ENCODE peak calls at places on chromosomes 2 and 18, in four cellular contexts. One of them, this sample, is unnamed.

GRCh38 chr18:53033128-53033527 is 693.1 kb downstream of the DCC start:
- DNase-seq in HFFc6: no peak
- DNase-seq in Calu3: no peak
- DNase-seq in amygdala: no peak
- DNase-seq in this sample: no peak

GRCh38 chr2:48673581-48673980 is 55.9 kb downstream of the GTF2A1L start:
- DNase-seq in amygdala: no peak
- DNase-seq in Calu3: no peak
- DNase-seq in HFFc6: no peak
- DNase-seq in this sample: no peak

GRCh38 chr18:23682045-23682444 is 7.2 kb upstream of the LAMA3 start:
- DNase-seq in Calu3: no peak
- DNase-seq in HFFc6: no peak
- DNase-seq in amygdala: no peak
- DNase-seq in this sample: no peak

GRCh38 chr18:76098728-76099514 is 396.1 kb downstream of the ZNF516 start:
- DNase-seq in HFFc6: no peak
- DNase-seq in amygdala: no peak
- DNase-seq in Calu3: no peak
- DNase-seq in this sample: no peak

GRCh38 chr2:43553341-43553855 is 42.4 kb downstream of the THADA start:
- DNase-seq in Calu3: no peak
- DNase-seq in amygdala: no peak
- DNase-seq in HFFc6: no peak
- DNase-seq in this sample: no peak

GRCh38 chr18:50468802-50469201 is 91.1 kb upstream of the MAPK4 start:
- DNase-seq in Calu3: no peak
- DNase-seq in amygdala: no peak
- DNase-seq in HFFc6: no peak
- DNase-seq in this sample: no peak

GRCh38 chr2:26768759-26769500 is 4.8 kb downstream of the SLC35F6 start:
- DNase-seq in HFFc6: no peak
- DNase-seq in amygdala: peak; percentile 63
- DNase-seq in Calu3: peak; percentile 55
- DNase-seq in this sample: peak; percentile 70

GRCh38 chr2:66448592-66448991 is 13.7 kb downstream of the MEIS1 start:
- DNase-seq in amygdala: no peak
- DNase-seq in HFFc6: no peak
- DNase-seq in Calu3: no peak
- DNase-seq in this sample: no peak

GRCh38 chr2:27509326-27509725 is 12.7 kb downstream of the GCKR start:
- DNase-seq in HFFc6: no peak
- DNase-seq in Calu3: no peak
- DNase-seq in amygdala: no peak
- DNase-seq in this sample: no peak

GRCh38 chr2:102258025-102258385 is 53.4 kb upstream of the IL1RL1 start:
- DNase-seq in HFFc6: no peak
- DNase-seq in amygdala: no peak
- DNase-seq in Calu3: no peak
- DNase-seq in this sample: no peak

GRCh38 chr18:24354278-24354677 is 43.3 kb downstream of the OSBPL1A start:
- DNase-seq in HFFc6: no peak
- DNase-seq in Calu3: no peak
- DNase-seq in amygdala: no peak
- DNase-seq in this sample: no peak

GRCh38 chr2:75788154-75788553 is 77.4 kb upstream of the GCFC2 start:
- DNase-seq in Calu3: no peak
- DNase-seq in amygdala: no peak
- DNase-seq in HFFc6: no peak
- DNase-seq in this sample: no peak

GRCh38 chr2:26564121-26564520 is 77.0 kb downstream of the CIB4 start:
- DNase-seq in amygdala: no peak
- DNase-seq in Calu3: no peak
- DNase-seq in HFFc6: no peak
- DNase-seq in this sample: no peak

GRCh38 chr2:120442923-120443571 is 97.1 kb downstream of the INHBB start:
- DNase-seq in Calu3: peak; percentile 91
- DNase-seq in HFFc6: no peak
- DNase-seq in amygdala: no peak
- DNase-seq in this sample: peak; percentile 89

GRCh38 chr2:20577495-20578235 is 73.2 kb downstream of the HS1BP3 start:
- DNase-seq in amygdala: no peak
- DNase-seq in Calu3: no peak
- DNase-seq in HFFc6: peak; percentile 98
- DNase-seq in this sample: no peak

GRCh38 chr18:3995476-3996102 is 459.5 kb downstream of the DLGAP1 start:
- DNase-seq in Calu3: peak; percentile 64
- DNase-seq in amygdala: no peak
- DNase-seq in HFFc6: peak; percentile 22
- DNase-seq in this sample: peak; percentile 62

GRCh38 chr2:7014201-7014640 is 97.0 kb downstream of the RNF144A start:
- DNase-seq in Calu3: no peak
- DNase-seq in HFFc6: no peak
- DNase-seq in amygdala: peak; percentile 37
- DNase-seq in this sample: no peak

GRCh38 chr2:177204417-177204816 is 8.2 kb upstream of the HNRNPA3 start:
- DNase-seq in amygdala: no peak
- DNase-seq in HFFc6: no peak
- DNase-seq in Calu3: no peak
- DNase-seq in this sample: no peak

GRCh38 chr2:161547130-161547529 is 77.1 kb upstream of the SLC4A10 start:
- DNase-seq in Calu3: no peak
- DNase-seq in amygdala: no peak
- DNase-seq in HFFc6: no peak
- DNase-seq in this sample: no peak

GRCh38 chr2:180647206-180647605 is 333.2 kb upstream of the UBE2E3 start:
- DNase-seq in HFFc6: no peak
- DNase-seq in Calu3: no peak
- DNase-seq in amygdala: no peak
- DNase-seq in this sample: no peak

GRCh38 chr2:104140361-104140760 is 713.6 kb upstream of the POU3F3 start:
- DNase-seq in amygdala: no peak
- DNase-seq in Calu3: no peak
- DNase-seq in HFFc6: no peak
- DNase-seq in this sample: no peak

GRCh38 chr18:80023173-80023572 is 11.1 kb upstream of the RBFA start:
- DNase-seq in Calu3: no peak
- DNase-seq in HFFc6: no peak
- DNase-seq in amygdala: no peak
- DNase-seq in this sample: no peak

GRCh38 chr2:45651415-45652089 is at the start of gene PRKCE:
- DNase-seq in amygdala: peak; percentile 68
- DNase-seq in Calu3: peak; percentile 44
- DNase-seq in HFFc6: no peak
- DNase-seq in this sample: peak; percentile 75

GRCh38 chr2:24579053-24579803 is 88.2 kb downstream of the NCOA1 start:
- DNase-seq in HFFc6: no peak
- DNase-seq in amygdala: no peak
- DNase-seq in Calu3: no peak
- DNase-seq in this sample: no peak

GRCh38 chr2:117832905-117833613 is 18.6 kb downstream of the DDX18 start:
- DNase-seq in HFFc6: peak; percentile 39
- DNase-seq in amygdala: no peak
- DNase-seq in Calu3: no peak
- DNase-seq in this sample: no peak

GRCh38 chr2:170822885-170823799 is 6.5 kb downstream of the GAD1 start:
- DNase-seq in amygdala: no peak
- DNase-seq in Calu3: no peak
- DNase-seq in HFFc6: no peak
- DNase-seq in this sample: no peak

GRCh38 chr2:2757764-2758163 is 426.7 kb upstream of the MYT1L start:
- DNase-seq in Calu3: no peak
- DNase-seq in amygdala: no peak
- DNase-seq in HFFc6: no peak
- DNase-seq in this sample: no peak

GRCh38 chr2:95300391-95300938 is 3.3 kb downstream of the KCNIP3 start:
- DNase-seq in HFFc6: no peak
- DNase-seq in Calu3: no peak
- DNase-seq in amygdala: no peak
- DNase-seq in this sample: peak; percentile 55

GRCh38 chr2:209102319-209102718 is 321.5 kb upstream of the MAP2 start:
- DNase-seq in Calu3: no peak
- DNase-seq in amygdala: no peak
- DNase-seq in HFFc6: no peak
- DNase-seq in this sample: no peak